ENCODE peak calls at places on chromosomes 4 and X, in five cellular contexts. O, D, L, C and G are unnamed samples.

GRCh38 chr4:38673109-38673978 is 9.3 kb downstream of the KLF3 start:
- DNase-seq in O (no peak), D (peak), L (no peak), C (no peak), G (no peak)

GRCh38 chr4:139746430-139746829 is 80.8 kb downstream of the MGST2 start:
- DNase-seq in O (no peak), D (no peak), L (no peak), C (no peak), G (no peak)

GRCh38 chrX:3066555-3066954 is 25.3 kb downstream of the ARSF start:
- DNase-seq in O (no peak), D (no peak), L (no peak), C (no peak), G (no peak)

GRCh38 chr4:27000820-27001219 is 140.2 kb downstream of the STIM2 start:
- DNase-seq in O (no peak), D (no peak), L (no peak), C (no peak), G (no peak)

GRCh38 chr4:155566241-155566823 is 100.3 kb upstream of the GUCY1A1 start:
- DNase-seq in O (no peak), D (no peak), L (no peak), C (no peak), G (no peak)

GRCh38 chr4:87838207-87838606 is 5.4 kb downstream of the MEPE start:
- DNase-seq in O (no peak), D (no peak), L (no peak), C (no peak), G (no peak)

GRCh38 chr4:156594619-156595018 is 377.0 kb downstream of the PDGFC start:
- DNase-seq in O (no peak), D (peak), L (no peak), C (no peak), G (no peak)

GRCh38 chrX:50941638-50942037 is 31.1 kb downstream of the BMP15 start:
- DNase-seq in O (no peak), D (peak), L (no peak), C (peak), G (no peak)

GRCh38 chr4:155530290-155530689 is 136.4 kb upstream of the GUCY1A1 start:
- DNase-seq in O (no peak), D (no peak), L (no peak), C (no peak), G (no peak)

GRCh38 chr4:18180892-18181291 is 159.3 kb upstream of the LCORL start:
- DNase-seq in O (no peak), D (no peak), L (no peak), C (no peak), G (no peak)

GRCh38 chrX:29662101-29662500 is 553.3 kb upstream of the MAGEB2 start:
- DNase-seq in O (no peak), D (no peak), L (no peak), C (no peak), G (no peak)

GRCh38 chrX:39576081-39576701 is 521.6 kb downstream of the BCOR start:
- DNase-seq in O (no peak), D (no peak), L (no peak), C (no peak), G (no peak)

GRCh38 chr4:48329976-48330375 is 11.4 kb upstream of the SLAIN2 start:
- DNase-seq in O (no peak), D (no peak), L (no peak), C (no peak), G (no peak)

GRCh38 chr4:47061435-47061834 is 30.1 kb downstream of the GABRB1 start:
- DNase-seq in O (no peak), D (no peak), L (no peak), C (no peak), G (no peak)

GRCh38 chr4:41506071-41506470 is 31.9 kb upstream of the LIMCH1 start:
- DNase-seq in O (no peak), D (no peak), L (no peak), C (no peak), G (no peak)

GRCh38 chrX:1006156-1006730 is 206.2 kb downstream of the CRLF2 start:
- DNase-seq in O (no peak), D (no peak), L (no peak), C (no peak), G (no peak)

GRCh38 chr4:1720163-1720983 is 750 bp downstream of the TMEM129 start:
- DNase-seq in O (no peak), D (peak), L (no peak), C (no peak), G (no peak)

GRCh38 chrX:88613338-88613737 is 133.7 kb upstream of the CPXCR1 start:
- DNase-seq in O (no peak), D (no peak), L (no peak), C (no peak), G (no peak)

GRCh38 chr4:109912706-109913621 is at the start of gene EGF:
- DNase-seq in O (no peak), D (no peak), L (no peak), C (no peak), G (no peak)

GRCh38 chrX:7314425-7314824 is 166.5 kb upstream of the PUDP start:
- DNase-seq in O (no peak), D (no peak), L (no peak), C (no peak), G (no peak)

GRCh38 chr4:140052050-140052449 is 101.9 kb downstream of the MAML3 start:
- DNase-seq in O (no peak), D (peak), L (no peak), C (no peak), G (no peak)

GRCh38 chr4:26235500-26235899 is 85.3 kb upstream of the RBPJ start:
- DNase-seq in O (no peak), D (peak), L (no peak), C (no peak), G (no peak)

GRCh38 chrX:10725071-10725470 is 104.7 kb upstream of the MID1 start:
- DNase-seq in O (no peak), D (no peak), L (no peak), C (no peak), G (no peak)

GRCh38 chr4:11367371-11367770 is 61.3 kb downstream of the HS3ST1 start:
- DNase-seq in O (no peak), D (peak), L (no peak), C (no peak), G (no peak)

GRCh38 chrX:51837926-51838325 is 55.5 kb upstream of the MAGED1 start:
- DNase-seq in O (no peak), D (peak), L (no peak), C (no peak), G (no peak)

GRCh38 chr4:153467154-153467896 is 1.2 kb downstream of the TMEM131L start:
- DNase-seq in O (no peak), D (peak), L (no peak), C (peak), G (no peak)

GRCh38 chr4:45550766-45551366 is 573.0 kb downstream of the GABRG1 start:
- DNase-seq in O (no peak), D (no peak), L (no peak), C (no peak), G (no peak)